ENCODE peak calls at places on chromosome 14, in eight cellular contexts. E is heart right ventricle, D is nephron progenitor cell, O is HFF-Myc, V is AG09319, N is fibroblast of mammary gland, F is kidney epithelial cell, L is right lobe of liver. T is an unnamed sample.

GRCh38 chr14:55351111-55351510 is 60.5 kb downstream of the ATG14 start:
- DNase-seq in L (no peak), F (no peak), N (no peak), E (no peak), V (no peak), D (no peak), O (no peak), T (no peak)

GRCh38 chr14:100221419-100222218 is 17.3 kb upstream of the YY1 start:
- DNase-seq in V (no peak), D (peak; percentile 48), N (peak; percentile 55), E (peak; percentile 42), O (no peak), F (no peak), L (peak; percentile 58), T (no peak)

GRCh38 chr14:78606111-78606510 is 435.9 kb downstream of the NRXN3 start:
- DNase-seq in D (no peak), F (peak; percentile 10), E (no peak), N (peak; percentile 91), L (no peak), V (peak; percentile 48), O (peak; percentile 17), T (no peak)

GRCh38 chr14:39474416-39474911 is 42.2 kb upstream of the FBXO33 start:
- DNase-seq in L (no peak), E (no peak), F (no peak), O (no peak), D (no peak), N (no peak), V (no peak), T (no peak)

GRCh38 chr14:81234268-81234667 is 13.5 kb upstream of the GTF2A1 start:
- DNase-seq in O (no peak), L (no peak), V (no peak), D (no peak), F (no peak), N (no peak), E (no peak), T (no peak)

GRCh38 chr14:99035268-99035667 is 236.7 kb downstream of the BCL11B start:
- DNase-seq in L (no peak), E (peak; percentile 30), N (peak; percentile 49), F (no peak), V (peak; percentile 10), O (peak; percentile 7), D (no peak), T (no peak)

GRCh38 chr14:104794099-104794498 is 1.4 kb downstream of the AKT1 start:
- DNase-seq in O (peak; percentile 37), V (no peak), E (peak; percentile 59), N (peak; percentile 66), L (peak; percentile 73), D (peak; percentile 69), F (no peak), T (no peak)

GRCh38 chr14:59632381-59632780 is 55.8 kb upstream of the CCDC175 start:
- DNase-seq in O (no peak), E (no peak), L (no peak), N (peak; percentile 35), V (no peak), F (no peak), D (peak; percentile 53), T (peak; percentile 60)

GRCh38 chr14:35085441-35085840 is 36.3 kb downstream of the PPP2R3C start:
- DNase-seq in F (no peak), N (no peak), V (no peak), O (no peak), L (no peak), D (no peak), E (no peak), T (no peak)

GRCh38 chr14:65211341-65211987 is 109.1 kb upstream of the MAX start:
- DNase-seq in D (no peak), N (peak; percentile 75), V (peak; percentile 37), F (peak; percentile 53), E (no peak), L (no peak), O (no peak), T (no peak)

GRCh38 chr14:74478996-74479635 is 14.0 kb downstream of the NPC2 start:
- DNase-seq in L (no peak), E (no peak), O (no peak), D (peak; percentile 35), F (no peak), V (no peak), N (peak; percentile 44), T (peak; percentile 44)

GRCh38 chr14:44989497-44990440 is 27.8 kb downstream of the TOGARAM1 start:
- DNase-seq in O (no peak), D (no peak), N (no peak), L (no peak), V (no peak), E (no peak), F (no peak), T (no peak)

GRCh38 chr14:77126461-77126990 is 15.1 kb downstream of the ZDHHC22 start:
- DNase-seq in E (no peak), F (no peak), O (no peak), D (no peak), N (no peak), V (no peak), L (no peak), T (no peak)

GRCh38 chr14:34232790-34233189 is 229.2 kb downstream of the SPTSSA start:
- DNase-seq in D (no peak), O (no peak), L (no peak), V (no peak), N (no peak), E (no peak), F (no peak), T (no peak)

GRCh38 chr14:104424406-104425072 is 155.0 kb upstream of the C14orf180 start:
- DNase-seq in O (no peak), L (no peak), N (no peak), V (no peak), D (peak; percentile 57), F (no peak), E (peak; percentile 13), T (no peak)

GRCh38 chr14:88168498-88169165 is 154.4 kb downstream of the KCNK10 start:
- DNase-seq in E (no peak), L (peak; percentile 53), F (no peak), D (peak; percentile 33), N (peak; percentile 47), O (peak; percentile 21), V (no peak), T (peak; percentile 28)

GRCh38 chr14:92484132-92484823 is 29.3 kb upstream of the RIN3 start:
- DNase-seq in E (no peak), D (no peak), L (peak; percentile 39), F (no peak), N (no peak), O (no peak), V (no peak), T (no peak)

GRCh38 chr14:92480856-92481255 is 32.7 kb upstream of the RIN3 start:
- DNase-seq in E (no peak), L (peak; percentile 74), O (no peak), F (no peak), V (no peak), N (no peak), D (no peak), T (no peak)

GRCh38 chr14:92481811-92482559 is 31.6 kb upstream of the RIN3 start:
- DNase-seq in O (no peak), V (no peak), D (no peak), E (no peak), F (no peak), L (peak; percentile 48), N (no peak), T (no peak)

GRCh38 chr14:92482621-92483319 is 30.8 kb upstream of the RIN3 start:
- DNase-seq in E (no peak), F (no peak), D (no peak), N (no peak), L (peak; percentile 37), O (no peak), V (no peak), T (no peak)

DNA sequence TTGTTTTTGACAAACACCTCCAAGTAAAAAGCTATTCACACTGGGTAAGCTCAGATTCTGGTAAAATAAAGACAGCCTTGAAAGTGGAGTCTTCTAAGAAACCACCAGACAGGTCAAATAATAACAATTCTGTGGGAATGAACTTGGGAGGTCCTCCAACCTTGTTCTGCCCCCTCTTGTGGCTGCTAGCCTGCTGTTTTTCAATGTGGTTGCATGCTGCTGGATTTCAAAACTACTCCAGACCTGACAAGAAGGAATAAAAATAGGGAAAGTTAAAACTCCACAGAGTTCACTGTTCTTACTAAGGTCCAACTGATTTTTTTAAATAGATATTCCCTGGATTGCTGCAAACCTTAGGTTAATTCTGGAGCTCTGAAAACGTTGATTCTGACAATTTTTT is 32.2 kb upstream of the RIN3 start:
- DNase-seq in N (peak; percentile 64), D (no peak), F (no peak), L (peak; percentile 46), E (no peak), O (no peak), V (no peak), T (no peak)
- TF ChIP-seq CTCF in N (peak; percentile 46), D (no peak), F (peak; percentile 24), L (peak; percentile 10), E (peak; percentile 31), O (peak; percentile 49), V (peak; percentile 63), T (no peak)

GRCh38 chr14:94598816-94599655 is 13.2 kb upstream of the SERPINA3 start:
- DNase-seq in D (no peak), O (peak; percentile 14), F (peak; percentile 98), N (peak; percentile 99), V (peak; percentile 87), L (peak; percentile 90), E (peak; percentile 40), T (no peak)
- TF ChIP-seq CTCF in D (no peak), O (no peak), F (peak; percentile 43), N (peak; percentile 11), V (no peak), L (no peak), E (no peak), T (no peak)

DNA sequence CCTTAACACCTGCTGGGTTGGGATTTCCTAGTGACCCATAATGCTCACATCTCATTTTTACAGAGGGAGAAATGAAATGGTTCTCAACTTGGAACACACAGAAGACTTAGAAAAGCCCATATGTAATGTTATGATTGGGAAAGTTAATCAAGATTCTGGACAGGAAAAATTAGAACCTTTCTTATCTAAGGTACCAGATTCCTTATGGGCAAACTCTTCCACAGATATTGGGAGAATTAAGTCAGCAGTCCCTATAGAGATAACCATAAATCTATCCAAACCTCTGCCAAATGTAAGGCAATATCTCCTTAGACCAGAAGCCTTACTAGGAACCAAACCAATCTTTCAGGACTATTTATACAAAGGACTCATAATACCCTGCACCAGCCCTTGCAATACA is 13.9 kb upstream of the PSMC1 start:
- DNase-seq in E (no peak), V (no peak), F (no peak), O (no peak), N (no peak), D (no peak), L (no peak), T (no peak)
- TF ChIP-seq CTCF in E (no peak), V (no peak), F (no peak), O (no peak), N (no peak), D (no peak), L (no peak), T (no peak)

DNA sequence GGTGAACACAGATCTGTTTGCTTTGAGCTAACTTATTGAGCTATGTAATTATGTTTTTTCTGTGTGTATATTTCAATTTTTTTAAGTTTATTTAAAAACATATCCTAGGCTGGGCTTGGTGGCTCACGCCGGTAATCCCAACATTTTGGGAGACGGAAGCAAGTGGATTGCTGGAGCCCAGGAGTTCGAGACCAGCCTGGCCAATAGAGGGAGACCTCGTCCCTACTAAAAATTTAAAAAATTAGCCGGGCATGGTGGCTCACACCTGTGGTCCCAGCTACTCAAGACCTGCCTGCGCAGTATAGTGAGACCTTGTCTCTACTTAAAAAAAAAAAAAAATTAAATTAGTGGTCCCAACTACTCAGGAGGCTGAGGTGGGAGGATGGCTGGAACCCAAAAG is 16.2 kb upstream of the RNASE1 start:
- DNase-seq in D (no peak), L (no peak), O (no peak), F (no peak), N (no peak), E (no peak), V (no peak), T (no peak)
- TF ChIP-seq CTCF in D (no peak), L (no peak), O (peak; percentile 46), F (no peak), N (no peak), E (no peak), V (no peak), T (no peak)

T was measured in endothelial cell.